ENCODE peak calls at places on chromosome 1, in nine cellular contexts. O is fibroblast of lung; Y is psoas muscle; N is K562; W is prostate gland; J is spleen; R is PC-3; E is pancreas; I is CD8-positive, alpha-beta T cell. P is an unnamed sample.
A peak's percentile ranks its signal among the peaks of the same experiment; 100 is the strongest.

GRCh38 chr1:224064150-224064549 is 49.8 kb upstream of the FBXO28 start:
- DNase-seq in W (no peak), I (no peak), N (no peak), E (no peak), Y (no peak), R (no peak), O (no peak), J (no peak), P (no peak)

GRCh38 chr1:73205294-73205973 is 923.1 kb upstream of the NEGR1 start:
- DNase-seq in O (no peak), W (no peak), I (no peak), N (no peak), J (no peak), Y (no peak), E (no peak), R (peak; percentile 33), P (no peak)

GRCh38 chr1:119829636-119830035 is 18.4 kb upstream of the REG4 start:
- DNase-seq in R (no peak), W (no peak), I (no peak), J (no peak), O (no peak), E (no peak), N (no peak), Y (no peak), P (no peak)

GRCh38 chr1:18353528-18353927 is 127.2 kb upstream of the KLHDC7A start:
- DNase-seq in I (no peak), O (no peak), J (no peak), R (no peak), N (no peak), W (no peak), Y (no peak), E (no peak), P (no peak)

GRCh38 chr1:239253032-239253431 is 133.3 kb upstream of the CHRM3 start:
- DNase-seq in R (peak; percentile 82), I (no peak), N (no peak), Y (no peak), J (no peak), W (no peak), O (peak; percentile 38), E (no peak), P (no peak)

GRCh38 chr1:160837558-160838205 is 25.0 kb downstream of the CD244 start:
- DNase-seq in N (peak; percentile 13), R (peak; percentile 92), J (peak; percentile 95), W (no peak), E (no peak), O (peak; percentile 15), Y (peak; percentile 63), I (peak; percentile 92), P (peak; percentile 75)

GRCh38 chr1:200231787-200232222 is 178.0 kb downstream of the ZNF281 start:
- DNase-seq in Y (no peak), J (no peak), R (no peak), W (no peak), N (no peak), E (no peak), O (peak; percentile 80), I (no peak), P (no peak)

GRCh38 chr1:156550346-156550745 is 22.0 kb downstream of the IQGAP3 start:
- DNase-seq in N (no peak), O (no peak), E (no peak), W (no peak), J (no peak), Y (no peak), R (no peak), I (no peak), P (no peak)

GRCh38 chr1:87851490-87851889 is 522.8 kb downstream of the LMO4 start:
- DNase-seq in W (no peak), R (no peak), I (no peak), E (no peak), O (peak; percentile 8), N (no peak), J (no peak), Y (no peak), P (no peak)

GRCh38 chr1:23720256-23720995 is 22.8 kb upstream of the ELOA start:
- DNase-seq in R (no peak), O (no peak), E (no peak), N (no peak), W (no peak), Y (no peak), J (peak; percentile 19), I (no peak), P (no peak)

GRCh38 chr1:195294911-195295310 is 1313.3 kb downstream of the KCNT2 start:
- DNase-seq in O (no peak), Y (no peak), N (no peak), W (no peak), I (no peak), E (no peak), J (no peak), R (no peak), P (no peak)

GRCh38 chr1:226610671-226611070 is 62.1 kb downstream of the STUM start:
- DNase-seq in N (no peak), Y (peak; percentile 15), W (no peak), I (no peak), J (peak; percentile 62), R (no peak), E (no peak), O (no peak), P (no peak)

GRCh38 chr1:199508653-199509052 is 518.9 kb upstream of the NR5A2 start:
- DNase-seq in R (peak; percentile 20), I (no peak), Y (no peak), W (no peak), N (no peak), O (peak; percentile 13), J (no peak), E (no peak), P (no peak)

GRCh38 chr1:231919900-231920299 is 293.3 kb downstream of the DISC1 start:
- DNase-seq in N (no peak), I (no peak), J (no peak), W (no peak), R (no peak), E (no peak), O (no peak), Y (no peak), P (no peak)

GRCh38 chr1:114740331-114740730 is 17.5 kb downstream of the CSDE1 start:
- DNase-seq in J (no peak), E (no peak), N (no peak), W (no peak), I (no peak), R (no peak), Y (no peak), O (no peak), P (no peak)

GRCh38 chr1:114729782-114730181 is 13.2 kb upstream of the NRAS start:
- DNase-seq in I (no peak), E (no peak), W (no peak), Y (no peak), J (no peak), R (no peak), N (no peak), O (no peak), P (no peak)

GRCh38 chr1:114737314-114737713 is 20.5 kb downstream of the CSDE1 start:
- DNase-seq in W (no peak), E (no peak), R (no peak), O (no peak), Y (no peak), N (no peak), I (no peak), J (no peak), P (no peak)

DNA sequence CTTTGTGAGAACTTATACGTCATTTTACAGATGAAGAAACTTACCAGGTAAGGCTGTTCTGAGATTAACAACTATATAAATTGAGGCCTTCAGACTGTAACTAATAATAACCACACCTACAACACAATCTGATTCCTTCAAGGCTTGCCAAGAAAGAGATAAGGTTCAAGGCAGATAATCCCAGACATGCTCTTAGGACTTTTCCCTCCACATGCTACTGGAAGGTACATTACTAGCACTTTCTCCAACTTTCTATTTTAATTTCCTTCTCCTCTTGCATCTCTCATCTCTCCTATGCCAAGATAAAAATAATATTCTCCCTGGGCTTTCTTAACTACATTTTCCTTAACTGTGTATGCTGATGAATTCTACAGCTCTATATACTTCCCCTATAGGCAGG is 18.9 kb upstream of the NRAS start:
- DNase-seq in O (no peak), Y (no peak), I (no peak), N (no peak), E (no peak), W (no peak), R (no peak), J (no peak), P (no peak)
- H3K36me3 ChIP-seq in O (peaks cover 8% of the 10 kb centered on the region), Y (peaks cover 100% of the 10 kb centered on the region), I (peaks cover 73% of the 10 kb centered on the region), N (peaks cover 97% of the 10 kb centered on the region), E (peaks cover 61% of the 10 kb centered on the region), W (peaks cover 8% of the 10 kb centered on the region), R (peaks cover 83% of the 10 kb centered on the region), J (peaks cover 100% of the 10 kb centered on the region), P (no peaks in the 10 kb centered on the region)

GRCh38 chr1:46431695-46432094 is 37.6 kb downstream of the FAAH start:
- DNase-seq in J (no peak), R (no peak), W (no peak), E (no peak), I (no peak), Y (no peak), O (no peak), N (no peak), P (no peak)
- TF ChIP-seq CTCF in J (no peak), R (no peak), W (no peak), E (no peak), I (no peak), Y (no peak), O (no peak), N (peak; percentile 35), P (no peak)

DNA sequence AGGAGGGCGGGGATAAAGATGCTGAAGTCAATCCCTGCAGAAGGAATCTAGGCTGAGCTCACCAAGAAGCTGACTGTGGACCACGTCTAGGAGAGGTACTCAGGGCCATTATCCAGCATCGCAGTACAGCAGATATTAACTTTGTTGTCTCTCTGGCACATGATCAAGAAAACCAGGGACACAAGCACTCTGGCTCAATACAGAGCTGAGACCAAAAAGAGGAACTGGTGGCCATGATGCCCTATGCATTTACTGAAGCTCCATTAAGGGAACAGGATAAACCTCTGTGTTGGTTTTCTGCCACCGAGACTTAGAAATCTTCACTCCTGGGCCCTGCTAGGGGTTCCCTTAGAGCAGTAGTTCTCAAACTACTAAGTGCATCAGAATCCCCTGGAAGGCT is 38.0 kb upstream of the ANGPTL7 start:
- DNase-seq in O (no peak), N (no peak), E (no peak), J (no peak), R (no peak), Y (no peak), I (no peak), W (no peak), P (no peak)
- H3K36me3 ChIP-seq in O (peaks cover 4% of the 10 kb centered on the region), N (peaks cover 87% of the 10 kb centered on the region), E (peaks cover 33% of the 10 kb centered on the region), J (peaks cover 98% of the 10 kb centered on the region), R (peaks cover 38% of the 10 kb centered on the region), Y (peaks cover 87% of the 10 kb centered on the region), I (peaks cover 47% of the 10 kb centered on the region), W (no peaks in the 10 kb centered on the region), P (no peaks in the 10 kb centered on the region)

GRCh38 chr1:65434255-65434654 is 13.8 kb downstream of the LEPR start:
- DNase-seq in J (no peak), O (no peak), R (no peak), W (no peak), N (no peak), I (no peak), Y (no peak), E (no peak), P (no peak)
- TF ChIP-seq CTCF in J (no peak), O (peak; percentile 23), R (peak; percentile 39), W (no peak), N (no peak), I (no peak), Y (no peak), E (no peak), P (no peak)

GRCh38 chr1:30757196-30757949 is at the start of gene LAPTM5:
- DNase-seq in Y (peak; percentile 78), E (no peak), R (no peak), I (peak; percentile 79), J (peak; percentile 98), N (no peak), O (peak; percentile 61), W (no peak), P (peak; percentile 85)
- H3K36me3 ChIP-seq in Y (no peaks in the 10 kb centered on the region), E (no peaks in the 10 kb centered on the region), R (no peaks in the 10 kb centered on the region), I (no peaks in the 10 kb centered on the region), J (peaks cover 23% of the 10 kb centered on the region), N (no peaks in the 10 kb centered on the region), O (no peaks in the 10 kb centered on the region), W (no peaks in the 10 kb centered on the region), P (peaks cover 6% of the 10 kb centered on the region)